ENCODE peak calls at places on chromosomes 5 and 9, in nine cellular contexts. B is substantia nigra; N is GM04503; H is cardiac muscle cell; K is omental fat pad; T is dermis microvascular lymphatic vessel endothelial cell; O is Daoy; I is activated CD8-positive, alpha-beta T cell treated with anti-CD3 and anti-CD28 coated beads, Interleukin-2, amount 10 ng/mL, durations not matched to agents 7 days and 5 days; L is DMS 273 treated with DMSO at 0.1 percent for 48 hours. Y is an unnamed sample.

GRCh38 chr5:170339780-170340167 is 42.2 kb upstream of the LCP2 start:
- DNase-seq in B (no peak), N (no peak), H (no peak), K (no peak), T (no peak), O (no peak), I (no peak), L (no peak), Y (no peak)

GRCh38 chr5:99763021-99763814 is 772.0 kb upstream of the FAM174A start:
- DNase-seq in B (no peak), N (no peak), H (no peak), K (no peak), T (no peak), O (no peak), I (no peak), L (no peak), Y (no peak)

GRCh38 chr5:165227515-165227914 is 1722.1 kb downstream of the MAT2B start:
- DNase-seq in B (no peak), N (no peak), H (no peak), K (no peak), T (no peak), O (no peak), I (no peak), L (no peak), Y (no peak)

GRCh38 chr9:114153761-114154596 is 1.4 kb upstream of the COL27A1 start:
- DNase-seq in B (no peak), N (no peak), H (peak; percentile 88), K (no peak), T (peak; percentile 12), O (peak; percentile 57), I (no peak), L (peak; percentile 28), Y (no peak)

GRCh38 chr9:10282084-10282483 is 330.7 kb downstream of the PTPRD start:
- DNase-seq in B (no peak), N (no peak), H (no peak), K (no peak), T (no peak), O (no peak), I (no peak), L (no peak), Y (no peak)

GRCh38 chr5:6686916-6687409 is 26.3 kb upstream of the TENT4A start:
- DNase-seq in B (no peak), N (peak; percentile 11), H (peak; percentile 85), K (no peak), T (peak; percentile 62), O (no peak), I (peak; percentile 37), L (no peak), Y (no peak)

GRCh38 chr5:145793574-145793973 is 41.6 kb downstream of the PRELID2 start:
- DNase-seq in B (no peak), N (no peak), H (no peak), K (no peak), T (no peak), O (no peak), I (no peak), L (no peak), Y (no peak)

GRCh38 chr5:122183098-122183794 is 53.9 kb downstream of the ZNF474 start:
- DNase-seq in B (peak; percentile 19), N (peak; percentile 64), H (no peak), K (peak; percentile 56), T (peak; percentile 38), O (peak; percentile 95), I (no peak), L (no peak), Y (no peak)

GRCh38 chr5:150119421-150120061 is 33.2 kb upstream of the CSF1R start:
- DNase-seq in B (no peak), N (no peak), H (no peak), K (no peak), T (no peak), O (no peak), I (no peak), L (no peak), Y (peak; percentile 49)

GRCh38 chr5:113053614-113054013 is 77.0 kb downstream of the DCP2 start:
- DNase-seq in B (no peak), N (no peak), H (no peak), K (no peak), T (no peak), O (no peak), I (no peak), L (no peak), Y (no peak)

GRCh38 chr9:13970018-13970417 is 343.9 kb downstream of the NFIB start:
- DNase-seq in B (no peak), N (no peak), H (no peak), K (no peak), T (no peak), O (no peak), I (no peak), L (no peak), Y (no peak)

GRCh38 chr9:3960661-3961144 is 339.2 kb downstream of the GLIS3 start:
- DNase-seq in B (no peak), N (no peak), H (no peak), K (no peak), T (no peak), O (peak; percentile 53), I (no peak), L (no peak), Y (no peak)

GRCh38 chr5:113510836-113511451 is 2.5 kb upstream of the YTHDC2 start:
- DNase-seq in B (no peak), N (no peak), H (peak; percentile 38), K (no peak), T (peak; percentile 71), O (peak; percentile 18), I (no peak), L (no peak), Y (peak; percentile 73)

GRCh38 chr9:15622596-15622995 is 69.8 kb downstream of the CCDC171 start:
- DNase-seq in B (no peak), N (no peak), H (no peak), K (no peak), T (peak; percentile 21), O (no peak), I (no peak), L (no peak), Y (no peak)

Y was measured in Karpas-422.